ENCODE peak calls at places on chromosomes 7 and 10, in seven cellular contexts. U is MM.1S, O is SK-N-SH, C is PC-3, T is OCI-LY7, H is hepatocyte, D is HCT116. K is an unnamed sample. For H3K9me3, the result is how much of the 10 kb centered on the place peaks cover.

GRCh38 chr10:5518143-5518542 is 6.6 kb upstream of the CALML3 start:
- DNase-seq in T (no peak), O (no peak), C (peak), D (no peak), H (peak), U (no peak), K (no peak)

GRCh38 chr7:151271699-151272355 is 23.3 kb upstream of the SMARCD3 start:
- DNase-seq in T (peak), C (no peak), O (no peak), H (peak), U (no peak), D (no peak), K (no peak)

GRCh38 chr7:99420213-99420612 is 11.4 kb downstream of the BUD31 start:
- DNase-seq in D (no peak), U (no peak), O (no peak), H (no peak), C (no peak), T (no peak), K (no peak)

GRCh38 chr7:111113263-111114017 is 22.5 kb downstream of the LRRN3 start:
- DNase-seq in U (no peak), C (peak), T (no peak), H (no peak), D (no peak), O (no peak), K (no peak)

GRCh38 chr7:74294191-74294998 is 5.2 kb downstream of the CLIP2 start:
- DNase-seq in U (no peak), D (no peak), T (no peak), C (no peak), O (peak), H (no peak), K (no peak)

GRCh38 chr10:8138471-8138870 is 84.0 kb downstream of the GATA3 start:
- DNase-seq in C (peak), U (no peak), D (no peak), O (no peak), H (no peak), T (no peak), K (no peak)

GRCh38 chr10:124364674-124365073 is 54.0 kb downstream of the OAT start:
- DNase-seq in C (no peak), U (no peak), T (no peak), D (no peak), O (no peak), H (no peak), K (no peak)

GRCh38 chr10:48236199-48236621 is 38.3 kb downstream of the FRMPD2 start:
- DNase-seq in U (no peak), H (no peak), C (no peak), O (no peak), T (no peak), D (no peak), K (no peak)

GRCh38 chr7:95847061-95847460 is 74.7 kb downstream of the DYNC1I1 start:
- DNase-seq in U (no peak), T (no peak), O (no peak), D (no peak), C (no peak), H (no peak), K (no peak)

GRCh38 chr7:42661312-42661711 is 250.6 kb downstream of the C7orf25 start:
- DNase-seq in T (no peak), U (no peak), O (no peak), C (peak), H (no peak), D (peak), K (no peak)

GRCh38 chr7:69738396-69738889 is 140.2 kb downstream of the AUTS2 start:
- DNase-seq in C (no peak), T (peak), O (no peak), H (peak), D (no peak), U (peak), K (peak)

GRCh38 chr10:126867567-126868365 is 37.5 kb upstream of the DOCK1 start:
- DNase-seq in U (no peak), T (no peak), D (no peak), H (no peak), C (peak), O (no peak), K (no peak)

DNA sequence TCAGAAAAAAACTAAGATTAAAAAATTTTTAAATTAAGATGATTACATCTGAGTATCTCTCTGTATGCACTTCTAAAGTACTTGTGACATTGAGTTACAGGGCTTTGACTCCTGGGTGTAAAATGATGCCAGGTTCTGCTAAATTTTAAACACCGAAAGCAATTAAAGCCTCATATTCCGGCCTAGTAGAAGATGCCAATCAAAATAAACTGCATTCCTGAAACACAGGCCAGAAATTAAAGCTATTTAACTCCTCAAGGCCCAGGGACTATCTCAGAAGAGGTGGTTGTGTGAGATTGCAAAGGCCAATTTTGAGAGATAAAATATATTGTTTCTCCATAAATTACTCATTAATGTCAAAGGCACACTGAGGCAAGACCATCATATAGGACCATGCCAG is 388.3 kb downstream of the KIF20B start:
- DNase-seq in C (no peak), O (no peak), D (no peak), U (no peak), H (no peak), T (no peak), K (no peak)
- TF ChIP-seq EZH2phosphoT487 in C (no peak), O (no peak), D (no peak), U (no peak), H (no peak), T (no peak), K (no peak)

GRCh38 chr7:132503415-132503814 is 72.9 kb downstream of the PLXNA4 start:
- DNase-seq in D (no peak), U (no peak), T (no peak), H (no peak), O (no peak), C (no peak), K (no peak)
- TF ChIP-seq CTCF in D (peak), U (peak), T (no peak), H (no peak), O (no peak), C (no peak), K (peak)

GRCh38 chr7:157861551-157861950 is 524.7 kb downstream of the DNAJB6 start:
- DNase-seq in O (no peak), T (no peak), U (no peak), D (no peak), C (no peak), H (no peak), K (no peak)

GRCh38 chr7:157863906-157864810 is 527.4 kb downstream of the DNAJB6 start:
- DNase-seq in T (no peak), C (no peak), H (no peak), U (no peak), O (no peak), D (no peak), K (no peak)

GRCh38 chr7:157861031-157861491 is 524.3 kb downstream of the DNAJB6 start:
- DNase-seq in T (no peak), U (no peak), C (no peak), D (no peak), O (no peak), H (no peak), K (no peak)

GRCh38 chr7:157863176-157863575 is 526.4 kb downstream of the DNAJB6 start:
- DNase-seq in O (no peak), U (no peak), T (no peak), D (no peak), H (no peak), C (no peak), K (no peak)

GRCh38 chr7:157862731-157863130 is 525.9 kb downstream of the DNAJB6 start:
- DNase-seq in U (no peak), T (no peak), C (no peak), D (no peak), H (no peak), O (no peak), K (no peak)
- H3K9me3 ChIP-seq in U (under half), T (under half), C (under half), D (under half), H (under half), O (under half), K (under half)

GRCh38 chr10:117548191-117548668 is 5.7 kb downstream of the EMX2 start:
- DNase-seq in T (no peak), H (no peak), C (no peak), D (no peak), O (no peak), U (no peak), K (peak)
- TF ChIP-seq EZH2phosphoT487 in T (no peak), H (peak), C (no peak), D (no peak), O (no peak), U (no peak), K (peak)